ENCODE peak calls at places on chromosome 13, in four cellular contexts. Y, K, M and R are unnamed samples.

GRCh38 chr13:94006271-94006670 is 473.2 kb downstream of the DCT start:
- DNase-seq in Y (peak), K (no peak), M (no peak), R (no peak)

GRCh38 chr13:39565036-39565949 is 37.7 kb downstream of the LHFPL6 start:
- DNase-seq in M (no peak), K (peak), Y (peak), R (no peak)

GRCh38 chr13:75806101-75806500 is 170.0 kb downstream of the LMO7 start:
- DNase-seq in Y (no peak), M (no peak), K (no peak), R (peak)

GRCh38 chr13:32535140-32535539 is 3.5 kb downstream of the N4BP2L2 start:
- DNase-seq in K (no peak), Y (no peak), M (no peak), R (no peak)

GRCh38 chr13:49877629-49878218 is 58.4 kb downstream of the SPRYD7 start:
- DNase-seq in M (no peak), K (no peak), Y (no peak), R (no peak)

GRCh38 chr13:29845440-29846056 is 4.9 kb downstream of the UBL3 start:
- DNase-seq in Y (no peak), M (no peak), K (no peak), R (no peak)

GRCh38 chr13:50401721-50402510 is 386.7 kb downstream of the KCNRG start:
- DNase-seq in Y (no peak), K (no peak), M (no peak), R (no peak)

GRCh38 chr13:78476910-78477309 is 126.4 kb downstream of the POU4F1 start:
- DNase-seq in K (no peak), Y (no peak), M (no peak), R (no peak)

GRCh38 chr13:101767096-101767495 is 314.6 kb downstream of the ITGBL1 start:
- DNase-seq in M (no peak), Y (no peak), K (no peak), R (no peak)

GRCh38 chr13:35720690-35721554 is 244.4 kb upstream of the MAB21L1 start:
- DNase-seq in Y (peak), K (peak), M (peak), R (peak)

GRCh38 chr13:31199849-31200635 is at the start of gene B3GLCT:
- DNase-seq in M (peak), Y (peak), K (peak), R (peak)

GRCh38 chr13:93655132-93655531 is 428.5 kb downstream of the GPC6 start:
- DNase-seq in Y (no peak), K (no peak), M (no peak), R (no peak)

GRCh38 chr13:40187836-40188591 is 478.4 kb downstream of the FOXO1 start:
- DNase-seq in Y (no peak), K (no peak), M (no peak), R (no peak)

GRCh38 chr13:64909184-64909583 is 2321.0 kb downstream of the PCDH9 start:
- DNase-seq in K (no peak), Y (no peak), M (no peak), R (no peak)

GRCh38 chr13:32113564-32113963 is 82.0 kb downstream of the FRY start:
- DNase-seq in K (no peak), M (no peak), Y (peak), R (no peak)

GRCh38 chr13:44715287-44716224 is 139.4 kb upstream of the TSC22D1 start:
- DNase-seq in K (no peak), Y (no peak), M (no peak), R (no peak)

GRCh38 chr13:26872444-26873173 is 112.0 kb upstream of the GPR12 start:
- DNase-seq in Y (peak), K (peak), M (peak), R (peak)

GRCh38 chr13:98835156-98835555 is 82.7 kb upstream of the SLC15A1 start:
- DNase-seq in K (no peak), Y (no peak), M (no peak), R (no peak)

GRCh38 chr13:47036291-47037008 is 139.6 kb upstream of the HTR2A start:
- DNase-seq in M (no peak), Y (no peak), K (no peak), R (no peak)

GRCh38 chr13:39411501-39411900 is 191.5 kb downstream of the LHFPL6 start:
- DNase-seq in Y (no peak), M (no peak), K (no peak), R (no peak)

DNA sequence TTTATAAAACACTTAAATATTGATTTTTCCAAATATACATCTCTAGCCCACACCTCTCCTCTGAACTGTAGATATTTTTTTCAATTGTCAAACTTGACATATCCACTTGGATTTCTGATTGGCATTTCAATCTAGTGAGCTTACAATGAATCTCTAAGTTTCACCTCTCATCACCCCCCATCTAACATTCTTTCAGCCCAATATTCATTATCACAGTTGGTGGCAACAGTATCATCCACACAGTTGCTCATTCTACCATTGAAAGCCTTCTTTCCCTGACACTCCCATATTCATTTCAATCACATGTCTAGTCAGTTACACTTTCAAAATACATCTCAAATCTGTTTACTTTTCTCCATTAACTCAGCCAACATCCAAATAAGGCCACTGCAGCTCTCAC is 385.2 kb downstream of the PCDH20 start:
- DNase-seq in M (no peak), K (no peak), Y (no peak), R (no peak)
- TF ChIP-seq FOSL1 in M (no peak), K (no peak), Y (no peak), R (no peak)

DNA sequence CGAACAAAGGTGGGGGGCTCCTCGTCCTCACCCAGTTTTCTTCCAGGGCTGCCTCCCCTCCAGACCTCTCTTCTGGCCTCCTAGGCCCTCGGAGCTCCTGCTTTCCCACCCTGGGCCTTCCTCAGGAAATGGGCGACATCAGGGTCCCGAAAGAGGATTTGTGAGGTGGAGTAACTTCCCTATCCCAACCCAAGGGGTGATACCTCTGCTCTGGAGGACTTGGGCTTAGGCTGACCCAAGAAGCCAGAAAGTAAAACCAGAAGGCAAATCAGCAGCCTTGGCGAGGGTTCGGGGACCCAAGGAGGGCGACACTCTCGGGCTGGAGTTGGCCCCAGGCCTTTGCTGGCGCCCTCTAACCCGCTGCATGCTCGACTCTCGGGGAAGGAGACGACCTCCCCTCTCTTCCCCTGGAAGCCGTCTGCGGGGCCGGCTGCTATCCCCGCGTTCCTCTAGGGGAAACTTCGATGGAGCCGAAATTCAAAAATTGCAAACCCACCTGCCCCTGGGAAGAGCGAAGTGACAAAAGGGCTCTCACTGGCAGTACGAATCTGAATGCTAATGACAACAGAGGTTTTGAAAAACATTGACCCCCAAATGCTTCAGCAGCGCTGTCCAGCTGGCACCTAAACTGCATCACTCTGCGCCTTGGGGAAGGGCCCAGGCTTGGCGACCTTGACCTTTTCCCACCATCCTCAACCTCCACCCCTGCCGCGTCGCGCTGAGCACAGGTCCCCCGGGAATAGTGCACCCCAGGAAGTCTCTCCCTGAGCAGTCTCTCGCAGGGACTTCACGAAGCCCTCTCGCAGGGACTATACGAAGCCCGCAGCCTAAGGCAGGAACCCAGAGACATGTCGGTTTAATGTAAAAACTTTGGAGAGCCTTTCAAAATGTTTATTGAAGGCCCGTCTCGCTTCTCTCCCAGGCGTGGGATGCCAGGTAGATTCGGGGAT is 2.4 kb downstream of the PDX1 start:
- DNase-seq in M (no peak), K (no peak), Y (no peak), R (no peak)
- TF ChIP-seq EZH2 in M (no peak), K (no peak), Y (no peak), R (peak)

GRCh38 chr13:28325022-28325421 is 169.9 kb downstream of the FLT1 start:
- DNase-seq in Y (no peak), M (no peak), K (no peak), R (no peak)
- TF ChIP-seq FOSL1 in Y (no peak), M (no peak), K (no peak), R (no peak)

GRCh38 chr13:112071011-112071901 is 4.3 kb downstream of the SOX1 start:
- DNase-seq in M (no peak), Y (no peak), K (no peak), R (no peak)

GRCh38 chr13:112072531-112073244 is 5.7 kb downstream of the SOX1 start:
- DNase-seq in Y (no peak), M (no peak), K (no peak), R (no peak)

GRCh38 chr13:112071902-112072530 is 5.1 kb downstream of the SOX1 start:
- DNase-seq in Y (no peak), K (no peak), M (no peak), R (no peak)

GRCh38 chr13:112074139-112074710 is 7.3 kb downstream of the SOX1 start:
- DNase-seq in M (no peak), Y (no peak), K (no peak), R (no peak)

GRCh38 chr13:112073245-112074138 is 6.5 kb downstream of the SOX1 start:
- DNase-seq in Y (no peak), K (no peak), M (no peak), R (no peak)
- TF ChIP-seq EZH2 in Y (no peak), K (no peak), M (no peak), R (peak)

DNA sequence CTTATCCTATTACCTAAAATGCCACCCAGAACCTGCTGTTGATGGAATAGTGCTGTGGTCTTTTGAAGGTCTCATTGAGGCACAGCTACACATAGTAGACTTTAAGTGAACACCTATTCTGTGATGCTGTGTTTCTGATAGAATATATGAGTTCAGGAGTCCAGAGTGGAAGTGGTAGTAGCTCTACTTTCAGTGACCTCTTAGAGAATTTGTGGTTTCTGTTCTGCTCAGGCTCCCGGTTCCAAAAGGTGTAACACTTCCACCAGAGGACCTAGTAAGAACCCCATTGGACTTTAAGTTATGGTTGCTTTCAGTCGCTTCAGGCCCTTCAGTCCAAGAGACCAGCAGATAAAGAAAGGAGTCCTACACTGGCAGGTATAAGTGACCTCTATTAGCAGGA is 11.4 kb upstream of the MYCBP2 start:
- DNase-seq in K (no peak), Y (no peak), M (no peak), R (no peak)
- TF ChIP-seq FOSL1 in K (no peak), Y (no peak), M (no peak), R (no peak)

GRCh38 chr13:99895999-99896695 is 75.4 kb downstream of the ZIC5 start:
- DNase-seq in M (no peak), Y (no peak), K (no peak), R (peak)
- TF ChIP-seq EZH2 in M (no peak), Y (no peak), K (no peak), R (no peak)

GRCh38 chr13:109741966-109742365 is 44.4 kb downstream of the IRS2 start:
- DNase-seq in Y (no peak), K (no peak), M (no peak), R (no peak)

GRCh38 chr13:109744512-109745051 is 41.8 kb downstream of the IRS2 start:
- DNase-seq in M (no peak), K (no peak), Y (no peak), R (no peak)

GRCh38 chr13:109745060-109745459 is 41.3 kb downstream of the IRS2 start:
- DNase-seq in M (no peak), K (no peak), Y (no peak), R (no peak)

GRCh38 chr13:109745702-109746101 is 40.7 kb downstream of the IRS2 start:
- DNase-seq in M (peak), K (no peak), Y (no peak), R (no peak)

GRCh38 chr13:109743706-109744453 is 42.5 kb downstream of the IRS2 start:
- DNase-seq in Y (no peak), M (no peak), K (no peak), R (peak)
- TF ChIP-seq FOSL1 in Y (no peak), M (no peak), K (no peak), R (no peak)

GRCh38 chr13:110323986-110324749 is 17.1 kb downstream of the COL4A2 start:
- DNase-seq in K (no peak), Y (no peak), M (no peak), R (no peak)
- TF ChIP-seq EZH2 in K (no peak), Y (no peak), M (no peak), R (no peak)

GRCh38 chr13:114019367-114019766 is 45.5 kb upstream of the C13orf46 start:
- DNase-seq in M (peak), Y (no peak), K (peak), R (no peak)
- TF ChIP-seq FOSL1 in M (no peak), Y (no peak), K (no peak), R (no peak)

DNA sequence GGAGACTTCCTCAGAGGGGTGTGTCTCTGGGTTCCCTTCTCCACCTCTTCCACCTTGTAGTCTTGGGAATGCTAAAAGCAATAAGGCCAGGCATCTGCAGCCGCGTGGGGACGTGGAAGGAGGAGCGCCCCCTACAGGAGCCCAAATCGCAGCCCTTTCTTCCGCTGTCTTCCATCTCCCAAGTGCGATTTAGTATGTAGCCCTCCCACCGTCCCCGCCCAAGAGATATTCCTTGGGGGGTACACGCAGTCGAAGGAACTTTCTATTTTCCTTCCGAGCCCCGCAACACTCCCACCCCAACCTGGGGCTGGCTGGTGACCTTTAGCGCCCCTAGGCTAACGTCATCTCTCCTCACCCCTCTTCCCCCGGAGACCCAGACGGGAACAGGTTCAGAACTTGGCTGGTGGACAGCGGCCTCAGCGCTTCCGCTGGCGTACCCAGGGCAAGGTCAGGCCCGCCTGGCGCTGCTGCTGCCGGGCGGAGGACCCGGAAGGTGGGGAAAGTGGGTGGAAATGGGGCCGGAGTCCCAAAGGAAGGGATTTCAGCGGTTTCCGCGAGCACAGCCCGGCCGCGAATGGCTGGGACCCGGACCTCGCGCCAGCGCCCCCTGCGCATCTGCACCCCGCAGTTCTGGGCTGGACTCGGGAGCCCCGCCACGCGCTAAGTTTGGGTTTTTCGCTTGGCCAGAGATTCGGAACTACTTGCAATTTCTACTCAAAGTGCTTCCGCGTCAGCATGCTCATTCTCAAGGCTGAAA is 2.1 kb upstream of the PCDH8 start:
- DNase-seq in Y (peak), K (no peak), M (no peak), R (peak)
- TF ChIP-seq EZH2 in Y (no peak), K (no peak), M (no peak), R (peak)